ENCODE peak calls at places on chromosomes 5 and 9, in six cellular contexts. S is OCI-LY7, L is iPS-NIHi11, I is left lobe of liver, Y is DMS 273 treated with DMSO at 0.1 percent for 48 hours, X is EH. R is an unnamed sample.

GRCh38 chr9:106958955-106959657 is 96.1 kb downstream of the ZNF462 start:
- DNase-seq in S (no peak), L (no peak), I (no peak), Y (no peak), X (peak), R (no peak)

GRCh38 chr5:109105631-109106267 is 304.0 kb downstream of the PJA2 start:
- DNase-seq in S (no peak), L (peak), I (no peak), Y (peak), X (peak), R (no peak)

GRCh38 chr9:72665421-72665820 is 144.0 kb downstream of the TMC1 start:
- DNase-seq in S (no peak), L (no peak), I (no peak), Y (no peak), X (peak), R (no peak)

GRCh38 chr5:132020568-132021339 is 9.3 kb upstream of the ACSL6 start:
- DNase-seq in S (no peak), L (no peak), I (no peak), Y (no peak), X (peak), R (no peak)

GRCh38 chr5:150092159-150092787 is 5.9 kb upstream of the CSF1R start:
- DNase-seq in S (no peak), L (no peak), I (no peak), Y (no peak), X (no peak), R (no peak)

GRCh38 chr9:16417101-16417500 is 453.4 kb downstream of the BNC2 start:
- DNase-seq in S (no peak), L (no peak), I (no peak), Y (no peak), X (peak), R (no peak)

GRCh38 chr5:13250450-13251291 is 693.8 kb downstream of the DNAH5 start:
- DNase-seq in S (peak), L (peak), I (no peak), Y (no peak), X (no peak), R (peak)

GRCh38 chr9:121598167-121599000 is 53.0 kb upstream of the DAB2IP start:
- DNase-seq in S (no peak), L (peak), I (peak), Y (peak), X (peak), R (peak)

GRCh38 chr9:117073539-117074336 is 341.1 kb downstream of the ASTN2 start:
- DNase-seq in S (peak), L (peak), I (no peak), Y (peak), X (peak), R (peak)

GRCh38 chr9:125126019-125126746 is 17.1 kb downstream of the SCAI start:
- DNase-seq in S (peak), L (no peak), I (no peak), Y (no peak), X (peak), R (no peak)

GRCh38 chr5:157668356-157668755 is 3.0 kb upstream of the C5orf52 start:
- DNase-seq in S (no peak), L (no peak), I (no peak), Y (no peak), X (no peak), R (no peak)

GRCh38 chr5:173884402-173885053 is 3.6 kb upstream of the CPEB4 start:
- DNase-seq in S (peak), L (no peak), I (no peak), Y (no peak), X (no peak), R (no peak)

GRCh38 chr5:9347541-9348295 is 198.2 kb downstream of the SEMA5A start:
- DNase-seq in S (no peak), L (no peak), I (no peak), Y (no peak), X (no peak), R (no peak)

GRCh38 chr9:82234160-82234943 is 245.8 kb downstream of the SPATA31D1 start:
- DNase-seq in S (peak), L (no peak), I (no peak), Y (no peak), X (no peak), R (no peak)

GRCh38 chr5:82276800-82277612 is 1.1 kb downstream of the RPS23 start:
- DNase-seq in S (no peak), L (no peak), I (no peak), Y (no peak), X (no peak), R (no peak)

GRCh38 chr9:101999441-101999840 is 261.0 kb upstream of the GRIN3A start:
- DNase-seq in S (no peak), L (peak), I (no peak), Y (no peak), X (no peak), R (no peak)

GRCh38 chr9:123424552-123425225 is 68.7 kb downstream of the CRB2 start:
- DNase-seq in S (no peak), L (no peak), I (no peak), Y (no peak), X (no peak), R (no peak)

GRCh38 chr5:119054082-119054481 is 16.8 kb upstream of the DMXL1 start:
- DNase-seq in S (no peak), L (no peak), I (no peak), Y (no peak), X (no peak), R (no peak)

GRCh38 chr9:134059188-134059641 is 8.6 kb downstream of the BRD3 start:
- DNase-seq in S (no peak), L (peak), I (peak), Y (no peak), X (no peak), R (no peak)

GRCh38 chr5:2751592-2752021 is at the start of gene IRX2:
- DNase-seq in S (no peak), L (peak), I (no peak), Y (no peak), X (peak), R (peak)

GRCh38 chr5:179149278-179149677 is 89.1 kb downstream of the ZNF354C start:
- DNase-seq in S (no peak), L (no peak), I (no peak), Y (no peak), X (no peak), R (no peak)

GRCh38 chr5:52466749-52467148 is 321.0 kb upstream of the ITGA1 start:
- DNase-seq in S (no peak), L (no peak), I (no peak), Y (no peak), X (no peak), R (peak)

GRCh38 chr5:143014017-143014651 is 244.0 kb downstream of the ARHGAP26 start:
- DNase-seq in S (peak), L (peak), I (no peak), Y (no peak), X (peak), R (peak)

GRCh38 chr5:176155882-176156497 is 82.2 kb upstream of the SIMC1 start:
- DNase-seq in S (no peak), L (no peak), I (no peak), Y (no peak), X (no peak), R (no peak)

GRCh38 chr9:125432715-125433385 is 171.2 kb downstream of the GAPVD1 start:
- DNase-seq in S (no peak), L (no peak), I (no peak), Y (no peak), X (no peak), R (no peak)

GRCh38 chr9:137454506-137455360 is 4.4 kb downstream of the NSMF start:
- DNase-seq in S (no peak), L (no peak), I (peak), Y (no peak), X (no peak), R (peak)

GRCh38 chr5:38598994-38599611 is 42.7 kb upstream of the LIFR start:
- DNase-seq in S (no peak), L (no peak), I (no peak), Y (no peak), X (peak), R (no peak)

GRCh38 chr5:158979290-158979689 is 120.4 kb downstream of the EBF1 start:
- DNase-seq in S (no peak), L (no peak), I (no peak), Y (no peak), X (no peak), R (no peak)

GRCh38 chr5:134541736-134542376 is 16.4 kb downstream of the JADE2 start:
- DNase-seq in S (no peak), L (peak), I (no peak), Y (no peak), X (peak), R (peak)

GRCh38 chr9:33187519-33188218 is 20.5 kb upstream of the B4GALT1 start:
- DNase-seq in S (no peak), L (peak), I (no peak), Y (peak), X (peak), R (no peak)

GRCh38 chr5:151243564-151243963 is 9.4 kb upstream of the GM2A start:
- DNase-seq in S (no peak), L (no peak), I (no peak), Y (no peak), X (no peak), R (no peak)

GRCh38 chr9:33109850-33110595 is 33.5 kb upstream of the SMU1 start:
- DNase-seq in S (no peak), L (no peak), I (no peak), Y (no peak), X (no peak), R (no peak)

GRCh38 chr5:67989457-67989856 is 226.1 kb upstream of the PIK3R1 start:
- DNase-seq in S (no peak), L (peak), I (no peak), Y (no peak), X (peak), R (peak)

GRCh38 chr5:1180096-1180495 is 21.3 kb upstream of the SLC6A19 start:
- DNase-seq in S (no peak), L (no peak), I (no peak), Y (no peak), X (no peak), R (no peak)